ENCODE peak calls at places on chromosomes 4 and X, in nine cellular contexts. C is AG04450, D is colonic mucosa, Q is heart right ventricle, S is mesendoderm, U is neural progenitor cell, K is GM23338, E is left ventricle myocardium inferior, B is keratinocyte. R is an unnamed sample.

GRCh38 chr4:180190382-180190781 is 2052.8 kb upstream of the TENM3 start:
- DNase-seq in S (no peak), Q (no peak), C (no peak), E (no peak), U (no peak), K (no peak), D (no peak), B (no peak), R (no peak)

GRCh38 chrX:23317799-23318724 is 16.6 kb upstream of the PTCHD1 start:
- DNase-seq in U (peak; percentile 61), C (no peak), E (no peak), S (peak; percentile 59), Q (no peak), B (no peak), D (peak; percentile 22), K (peak; percentile 53), R (peak; percentile 48)

GRCh38 chr4:8381814-8382581 is 58.5 kb downstream of the ACOX3 start:
- DNase-seq in Q (no peak), K (no peak), B (no peak), D (no peak), U (no peak), E (peak; percentile 14), C (no peak), S (no peak), R (no peak)

GRCh38 chr4:80035336-80035735 is 37.7 kb downstream of the ANTXR2 start:
- DNase-seq in C (no peak), S (peak; percentile 34), K (no peak), E (no peak), B (no peak), D (peak; percentile 78), Q (no peak), U (no peak), R (no peak)

GRCh38 chr4:144647095-144647959 is 1.4 kb downstream of the HHIP start:
- DNase-seq in S (peak; percentile 48), E (no peak), B (no peak), U (peak; percentile 36), C (no peak), D (no peak), K (peak; percentile 82), Q (no peak), R (peak; percentile 43)

GRCh38 chr4:174460684-174461083 is 61.6 kb downstream of the HPGD start:
- DNase-seq in E (no peak), Q (no peak), S (no peak), C (no peak), K (no peak), U (no peak), B (no peak), D (no peak), R (no peak)

GRCh38 chr4:182931691-182932297 is 14.6 kb upstream of the DCTD start:
- DNase-seq in E (no peak), K (no peak), S (no peak), D (no peak), Q (no peak), U (no peak), B (no peak), C (no peak), R (no peak)

GRCh38 chrX:85851418-85851817 is 195.9 kb downstream of the CHM start:
- DNase-seq in K (peak; percentile 37), C (no peak), D (peak; percentile 25), U (peak; percentile 23), E (no peak), S (peak; percentile 37), Q (no peak), B (no peak), R (peak; percentile 15)

GRCh38 chr4:95701500-95701899 is 138.4 kb upstream of the PDHA2 start:
- DNase-seq in C (no peak), B (no peak), U (no peak), E (no peak), Q (no peak), S (peak; percentile 22), D (no peak), K (peak; percentile 15), R (no peak)

GRCh38 chr4:164997324-164997723 is 19.9 kb upstream of the TRIM61 start:
- DNase-seq in K (peak; percentile 15), D (peak; percentile 18), E (no peak), Q (no peak), U (no peak), C (no peak), S (peak; percentile 8), B (no peak), R (no peak)

GRCh38 chr4:26864904-26865303 is 4.3 kb downstream of the STIM2 start:
- DNase-seq in E (no peak), Q (no peak), D (no peak), B (no peak), S (no peak), U (no peak), K (no peak), C (no peak), R (no peak)

GRCh38 chr4:89000844-89001360 is 56.1 kb downstream of the FAM13A start:
- DNase-seq in B (peak; percentile 32), D (peak; percentile 45), E (no peak), K (no peak), S (no peak), U (no peak), Q (no peak), C (no peak), R (no peak)

GRCh38 chr4:106329027-106329618 is 12.8 kb downstream of the AIMP1 start:
- DNase-seq in U (peak; percentile 26), S (peak; percentile 52), C (peak; percentile 21), Q (no peak), E (no peak), D (no peak), K (peak; percentile 66), B (peak; percentile 25), R (no peak)

GRCh38 chrX:41192880-41193279 is 107.6 kb downstream of the USP9X start:
- DNase-seq in C (no peak), E (no peak), Q (no peak), B (no peak), S (no peak), U (no peak), D (no peak), K (no peak), R (no peak)

GRCh38 chrX:107673933-107674479 is 45.7 kb downstream of the PRPS1 start:
- DNase-seq in B (no peak), C (no peak), S (no peak), D (peak; percentile 65), Q (peak; percentile 80), U (peak; percentile 33), E (peak; percentile 83), K (peak; percentile 36), R (peak; percentile 79)

GRCh38 chrX:107675365-107675654 is 47.0 kb downstream of the PRPS1 start:
- DNase-seq in S (no peak), U (no peak), Q (no peak), E (no peak), B (no peak), K (no peak), D (no peak), C (no peak), R (no peak)

GRCh38 chrX:107673401-107673800 is 45.1 kb downstream of the PRPS1 start:
- DNase-seq in D (no peak), S (no peak), C (no peak), U (no peak), K (no peak), B (no peak), Q (no peak), E (no peak), R (no peak)

GRCh38 chrX:107675823-107676555 is 47.7 kb downstream of the PRPS1 start:
- DNase-seq in U (no peak), Q (no peak), C (no peak), B (no peak), S (no peak), E (no peak), D (no peak), K (no peak), R (no peak)

GRCh38 chrX:107674480-107675364 is 46.4 kb downstream of the PRPS1 start:
- DNase-seq in E (peak; percentile 71), Q (peak; percentile 42), U (no peak), S (no peak), K (no peak), D (peak; percentile 66), B (no peak), C (no peak), R (peak; percentile 59)
- H3K4me3 ChIP-seq in E (peak overlapping the region; percentile 66), Q (no peak overlapping the region), U (no peak overlapping the region), S (no peak overlapping the region), K (no peak overlapping the region), D (no peak overlapping the region), B (no peak overlapping the region), C (no peak overlapping the region), R (no peak overlapping the region)

DNA sequence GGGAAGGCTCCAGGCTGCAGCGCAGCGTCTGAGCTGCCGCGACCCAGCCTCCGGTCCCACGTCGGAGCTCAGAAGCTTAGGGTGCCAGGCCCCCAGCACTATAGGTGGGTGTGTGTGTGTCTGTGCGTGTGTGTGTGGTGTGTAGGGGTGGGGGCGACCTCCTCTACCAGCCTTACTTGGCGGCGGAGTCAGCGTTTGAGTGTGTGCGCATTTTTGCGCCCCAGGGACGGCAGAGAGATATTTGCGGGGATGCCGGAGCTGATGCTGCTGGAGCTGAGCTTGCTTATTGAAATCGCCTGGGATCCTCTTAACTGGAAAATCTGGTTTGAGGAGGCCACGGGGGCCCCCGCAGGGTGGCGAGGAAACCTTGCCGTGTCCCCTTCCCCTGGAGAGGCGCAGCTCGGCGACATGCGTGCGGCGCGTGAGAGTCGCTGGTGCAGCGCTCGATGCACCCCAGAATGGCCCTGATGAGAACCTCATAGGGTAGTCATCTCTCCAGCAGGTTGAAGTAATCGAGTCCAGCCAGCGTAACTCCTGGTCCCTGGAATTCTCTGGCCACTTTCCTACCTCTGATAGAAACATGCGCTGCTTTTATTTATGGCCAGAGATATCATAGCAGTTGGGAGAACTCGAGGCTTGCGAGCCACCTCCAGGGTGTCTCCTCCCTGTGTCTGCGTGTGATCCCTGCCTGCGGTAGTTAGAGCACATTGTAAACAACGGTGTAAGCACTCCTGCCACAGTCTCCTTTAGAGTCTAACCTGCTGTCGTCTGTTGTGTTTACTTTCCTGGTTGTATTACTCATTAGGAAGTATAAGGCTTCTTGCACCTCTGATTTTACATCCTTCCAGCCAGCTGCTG is 2.7 kb downstream of the ADGRL3 start:
- DNase-seq in E (peak; percentile 13), D (no peak), C (no peak), B (no peak), S (peak; percentile 86), Q (no peak), K (peak; percentile 63), U (peak; percentile 60), R (peak; percentile 48)
- H3K4me3 ChIP-seq in E (peak overlapping the region; percentile 78), D (peak overlapping the region; percentile 30), C (peak overlapping the region; percentile 32), B (peak overlapping the region; percentile 38), S (peak overlapping the region; percentile 78), Q (peak overlapping the region; percentile 71), K (peak overlapping the region; percentile 82), U (peak overlapping the region; percentile 86), R (peak overlapping the region; percentile 42)

DNA sequence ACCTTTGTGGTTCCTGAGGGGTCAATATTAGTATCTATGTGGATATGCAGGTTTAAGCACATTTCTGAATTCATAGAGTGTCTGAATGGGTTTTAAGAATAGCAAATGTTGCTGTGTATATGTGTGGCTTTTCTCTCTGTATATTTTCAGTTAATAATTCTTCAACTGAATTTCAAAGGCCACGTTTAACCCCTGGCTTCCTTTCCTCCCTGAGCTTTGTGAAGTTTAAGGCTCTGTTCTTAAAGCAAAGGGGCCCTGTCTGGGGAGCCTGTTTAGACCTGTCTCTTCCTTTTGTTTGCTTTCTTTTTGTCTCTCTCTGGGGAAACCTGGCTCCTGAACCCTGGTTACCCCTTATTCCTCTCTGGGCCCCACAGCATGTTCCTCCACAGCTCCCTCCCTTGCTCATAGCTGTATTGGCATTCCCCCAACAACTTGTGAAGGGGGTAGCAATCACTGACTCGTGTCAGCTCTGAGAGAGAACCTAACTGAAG is 139.1 kb downstream of the COL4A6 start:
- DNase-seq in D (no peak), Q (no peak), U (peak; percentile 2), E (no peak), S (no peak), B (no peak), K (peak; percentile 9), C (no peak), R (no peak)
- H3K4me3 ChIP-seq in D (no peak overlapping the region), Q (no peak overlapping the region), U (no peak overlapping the region), E (no peak overlapping the region), S (no peak overlapping the region), B (no peak overlapping the region), K (no peak overlapping the region), C (no peak overlapping the region), R (no peak overlapping the region)

GRCh38 chr4:98937977-98938376 is 9.0 kb upstream of the EIF4E start:
- DNase-seq in S (peak; percentile 40), U (no peak), Q (no peak), D (no peak), C (no peak), K (no peak), E (no peak), B (no peak), R (no peak)
- H3K4me3 ChIP-seq in S (no peak overlapping the region), U (no peak overlapping the region), Q (no peak overlapping the region), D (no peak overlapping the region), C (no peak overlapping the region), K (peak overlapping the region; percentile 12), E (no peak overlapping the region), B (no peak overlapping the region), R (no peak overlapping the region)